ENCODE peak calls at places on chromosomes 11 and 22, in nine cellular contexts. B is testis; Y is fibroblast of lung; P is kidney epithelial cell; L is mammary epithelial cell; U is brain microvascular endothelial cell; H is endothelial cell of umbilical vein; K is CD8-positive, alpha-beta memory T cell; I is fibroblast of mammary gland. F is an unnamed sample.

GRCh38 chr11:77214557-77214956 is 86.5 kb downstream of the MYO7A start:
- DNase-seq in B (no peak), Y (no peak), P (no peak), L (no peak), U (no peak), H (no peak), K (no peak), I (no peak), F (no peak)

GRCh38 chr22:50531546-50532352 is 1.9 kb upstream of the TYMP start:
- DNase-seq in B (no peak), Y (peak), P (no peak), L (no peak), U (peak), H (peak), K (peak), I (peak), F (peak)

GRCh38 chr11:2178906-2179494 is 7.4 kb upstream of the TH start:
- DNase-seq in B (no peak), Y (peak), P (peak), L (peak), U (peak), H (no peak), K (no peak), I (peak), F (no peak)

GRCh38 chr11:76644591-76644990 is 26.0 kb downstream of the LRRC32 start:
- DNase-seq in B (no peak), Y (no peak), P (no peak), L (peak), U (no peak), H (no peak), K (no peak), I (no peak), F (no peak)

GRCh38 chr11:93519179-93519578 is 24.0 kb downstream of the SMCO4 start:
- DNase-seq in B (no peak), Y (no peak), P (no peak), L (no peak), U (no peak), H (no peak), K (no peak), I (no peak), F (no peak)

GRCh38 chr11:69440876-69441275 is 40.6 kb upstream of the LINC01488 start:
- DNase-seq in B (no peak), Y (no peak), P (no peak), L (no peak), U (no peak), H (no peak), K (no peak), I (no peak), F (no peak)

GRCh38 chr11:86623736-86624135 is 48.7 kb downstream of the ME3 start:
- DNase-seq in B (no peak), Y (no peak), P (no peak), L (no peak), U (no peak), H (no peak), K (no peak), I (no peak), F (no peak)

GRCh38 chr11:111097191-111097590 is 148.3 kb upstream of the POU2AF2 start:
- DNase-seq in B (peak), Y (peak), P (no peak), L (no peak), U (no peak), H (no peak), K (no peak), I (peak), F (peak)

GRCh38 chr11:62573006-62573591 is 592 bp downstream of the EEF1G start:
- DNase-seq in B (peak), Y (no peak), P (no peak), L (no peak), U (no peak), H (peak), K (no peak), I (no peak), F (peak)

GRCh38 chr11:129259950-129260349 is 67.8 kb upstream of the ARHGAP32 start:
- DNase-seq in B (no peak), Y (peak), P (no peak), L (no peak), U (no peak), H (no peak), K (no peak), I (no peak), F (no peak)

GRCh38 chr11:66887531-66887930 is 30.7 kb downstream of the LRFN4 start:
- DNase-seq in B (no peak), Y (no peak), P (no peak), L (no peak), U (no peak), H (no peak), K (no peak), I (no peak), F (no peak)

GRCh38 chr11:57778318-57779037 is 16.9 kb downstream of the CTNND1 start:
- DNase-seq in B (peak), Y (peak), P (peak), L (peak), U (peak), H (peak), K (no peak), I (peak), F (peak)

GRCh38 chr11:57779275-57779674 is 17.7 kb downstream of the CTNND1 start:
- DNase-seq in B (peak), Y (peak), P (peak), L (peak), U (peak), H (peak), K (no peak), I (no peak), F (no peak)

GRCh38 chr11:57785072-57785471 is 23.5 kb downstream of the CTNND1 start:
- DNase-seq in B (no peak), Y (no peak), P (no peak), L (no peak), U (no peak), H (no peak), K (no peak), I (no peak), F (no peak)

GRCh38 chr11:57777969-57778317 is 16.3 kb downstream of the CTNND1 start:
- DNase-seq in B (no peak), Y (no peak), P (no peak), L (peak), U (peak), H (peak), K (no peak), I (no peak), F (no peak)

DNA sequence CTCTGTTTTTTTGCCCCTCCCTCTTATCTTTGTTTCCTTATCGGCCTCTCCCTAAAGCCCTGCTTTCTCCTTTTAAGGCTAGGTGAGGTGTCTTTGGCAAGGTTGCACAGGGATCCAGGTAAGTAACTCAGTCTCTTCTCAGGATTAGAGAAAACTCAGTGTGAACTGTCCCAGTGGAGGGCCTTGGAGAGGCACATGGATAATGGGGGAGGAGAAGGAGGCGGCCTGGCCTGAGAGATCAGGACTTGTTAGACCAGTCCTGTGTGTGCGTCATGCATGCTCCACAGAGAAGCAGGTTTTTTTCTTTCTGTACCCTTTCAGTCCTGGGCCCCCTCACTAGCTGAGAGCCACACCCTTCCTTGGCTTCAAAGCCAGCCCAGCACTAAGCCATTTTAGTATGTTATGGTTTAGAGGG is 19.9 kb downstream of the CTNND1 start:
- DNase-seq in B (peak), Y (no peak), P (no peak), L (peak), U (no peak), H (no peak), K (no peak), I (peak), F (no peak)
- H3K4me3 ChIP-seq in B (no peak), Y (no peak), P (no peak), L (no peak), U (no peak), H (no peak), K (no peak), I (no peak), F (no peak)

GRCh38 chr22:27312567-27313507 is 488.7 kb downstream of the MN1 start:
- DNase-seq in B (no peak), Y (no peak), P (no peak), L (no peak), U (peak), H (no peak), K (no peak), I (no peak), F (no peak)
- H3K4me3 ChIP-seq in B (no peak), Y (no peak), P (no peak), L (no peak), U (no peak), H (no peak), K (no peak), I (no peak), F (no peak)

DNA sequence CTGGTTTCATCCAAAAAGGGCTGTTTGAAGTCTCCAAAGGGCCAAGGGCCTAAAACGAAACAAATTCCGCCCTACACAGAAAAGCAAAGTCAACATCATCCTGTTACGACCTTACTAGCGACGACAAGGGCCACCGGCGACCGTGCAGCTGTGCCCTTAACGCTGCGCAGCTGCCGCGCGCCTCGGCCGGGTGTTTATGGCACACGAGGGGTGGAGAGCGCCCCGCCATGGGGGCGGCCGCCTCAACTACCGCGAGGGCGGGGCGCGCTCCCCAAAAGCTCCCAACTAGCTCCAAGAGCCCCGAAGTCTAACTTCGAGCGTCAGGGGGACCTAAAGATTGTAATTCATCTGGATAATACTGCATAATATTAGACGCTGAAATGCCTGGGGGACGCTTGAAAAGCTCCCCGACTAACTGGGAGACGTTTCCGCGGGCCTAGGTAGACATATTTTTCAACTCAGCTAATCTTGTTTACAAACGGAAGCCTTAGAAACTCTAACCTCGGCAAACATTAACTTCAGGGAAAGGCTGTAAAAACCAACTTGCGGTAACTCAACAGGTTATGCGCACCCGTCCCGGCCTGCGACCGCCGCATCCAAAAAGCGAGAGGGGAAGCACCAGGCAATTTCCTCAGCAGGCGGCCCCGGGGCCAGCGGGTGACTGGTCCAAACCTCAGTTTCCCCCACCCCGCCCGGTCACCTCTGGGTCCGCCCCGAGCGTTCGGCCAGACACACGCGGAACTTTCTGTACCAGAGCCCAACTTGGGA is 688 bp downstream of the TMEM123 start:
- DNase-seq in B (peak), Y (peak), P (no peak), L (peak), U (peak), H (peak), K (peak), I (peak), F (peak)
- H3K4me3 ChIP-seq in B (peak), Y (peak), P (peak), L (peak), U (peak), H (peak), K (peak), I (peak), F (peak)

DNA sequence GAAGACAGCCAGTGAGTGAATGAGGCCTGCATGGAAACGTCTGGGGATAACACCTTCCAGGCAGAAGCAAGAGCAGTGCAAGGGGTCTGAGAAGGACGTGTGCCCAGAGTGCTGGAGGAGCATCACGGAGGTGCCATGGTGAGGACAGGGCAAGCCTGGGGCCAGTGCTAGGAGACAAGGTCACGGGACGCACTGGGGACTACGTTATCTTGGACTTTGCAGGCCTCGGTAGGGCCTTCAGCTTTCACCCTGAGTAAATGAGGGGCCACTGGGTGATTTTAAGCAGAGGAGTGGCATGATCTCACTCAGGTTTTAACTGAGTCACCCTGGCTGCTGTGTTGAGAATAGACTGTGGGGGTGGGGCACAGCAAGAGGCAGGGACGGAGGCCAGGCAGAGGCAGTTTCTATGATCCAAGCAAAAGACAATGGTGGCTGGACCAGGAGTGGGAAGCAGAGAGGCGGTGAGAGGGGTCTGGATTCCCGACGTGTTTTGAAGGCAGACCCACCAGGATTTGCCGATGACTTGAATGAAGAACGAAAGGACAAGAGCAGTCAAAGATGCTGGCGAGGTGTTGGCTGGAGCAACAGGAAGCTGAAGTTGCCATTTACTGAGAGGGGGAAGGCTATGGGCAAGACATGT is 102.7 kb upstream of the PARVA start:
- DNase-seq in B (no peak), Y (peak), P (no peak), L (no peak), U (peak), H (no peak), K (no peak), I (peak), F (peak)
- H3K4me3 ChIP-seq in B (no peak), Y (no peak), P (no peak), L (no peak), U (no peak), H (no peak), K (no peak), I (no peak), F (no peak)

DNA sequence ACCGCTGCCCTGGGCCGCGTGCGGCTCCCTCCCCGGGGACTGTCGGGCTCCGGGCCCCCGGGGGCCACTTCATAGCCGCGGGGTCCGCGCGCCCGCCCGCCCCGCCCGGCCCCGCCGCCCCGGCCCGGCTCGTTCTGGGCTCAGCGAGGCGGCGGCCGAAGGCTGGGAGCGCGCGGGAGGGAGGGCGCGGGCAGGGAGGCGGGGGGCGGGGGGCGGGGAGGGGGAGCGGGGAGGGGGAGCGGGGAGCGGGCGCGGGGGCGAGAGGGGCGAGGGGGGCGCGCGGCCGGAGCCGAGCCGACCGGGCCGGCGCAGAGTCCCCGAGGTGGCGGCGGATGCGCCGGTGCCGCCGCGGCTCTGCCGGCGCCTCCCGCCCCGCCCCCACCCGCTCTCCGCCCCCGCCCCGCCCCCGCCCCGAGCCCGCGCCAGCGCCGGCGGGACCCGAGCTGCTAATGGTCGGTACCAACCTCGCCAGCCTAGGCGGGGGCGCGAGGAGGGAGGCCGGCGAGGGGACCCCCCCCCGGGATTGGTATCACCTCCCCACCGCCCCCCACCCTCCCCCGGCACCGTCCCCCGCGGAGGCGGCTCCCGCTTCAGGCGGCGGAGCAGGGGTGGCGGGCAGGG is at the start of gene B3GAT1:
- DNase-seq in B (no peak), Y (no peak), P (no peak), L (no peak), U (no peak), H (no peak), K (no peak), I (no peak), F (no peak)
- H3K4me3 ChIP-seq in B (peak), Y (no peak), P (peak), L (peak), U (peak), H (no peak), K (peak), I (no peak), F (peak)

DNA sequence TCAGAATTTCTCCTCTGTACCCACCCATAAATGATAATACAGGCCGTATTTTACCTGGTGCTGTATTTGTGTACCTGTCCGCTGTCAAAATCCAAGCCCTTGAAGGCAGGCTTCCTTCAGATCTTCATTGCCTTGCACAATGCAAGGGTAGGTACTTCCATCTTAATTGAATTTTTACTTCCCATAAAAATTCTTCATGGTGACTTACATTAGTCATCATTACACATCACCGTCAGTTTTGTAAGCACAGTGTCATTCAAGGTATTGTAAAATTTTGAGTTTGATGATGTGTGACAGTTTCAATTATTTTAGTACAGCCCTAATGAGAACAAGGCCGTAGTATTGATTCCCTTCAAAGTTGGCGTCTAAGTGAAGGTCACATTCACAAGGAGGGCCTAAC is 770 bp upstream of the TSG101 start:
- DNase-seq in B (no peak), Y (peak), P (peak), L (peak), U (peak), H (peak), K (peak), I (peak), F (no peak)
- H3K4me3 ChIP-seq in B (peak), Y (peak), P (peak), L (peak), U (peak), H (peak), K (peak), I (peak), F (peak)

DNA sequence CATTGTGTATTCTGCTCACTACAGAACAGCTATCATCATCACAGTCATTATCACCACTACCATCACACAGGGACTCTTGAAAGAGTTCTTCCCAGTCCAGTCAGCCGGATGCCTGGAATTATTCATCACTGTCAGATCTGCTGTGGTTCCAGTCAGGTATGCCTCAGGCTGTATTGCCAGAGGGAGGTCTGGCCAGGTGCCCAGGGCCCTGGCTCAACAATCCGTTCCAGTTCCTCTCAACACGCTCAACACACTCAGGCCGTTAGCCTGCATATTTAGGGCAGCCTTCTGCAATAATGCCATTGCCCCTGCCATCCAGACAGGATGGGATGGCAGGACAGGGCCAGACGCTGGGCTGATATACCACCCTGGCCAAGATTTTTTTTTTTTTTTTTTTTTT is 28.6 kb upstream of the RASL10A start:
- DNase-seq in B (no peak), Y (peak), P (peak), L (peak), U (peak), H (no peak), K (no peak), I (peak), F (no peak)
- H3K4me3 ChIP-seq in B (no peak), Y (no peak), P (no peak), L (no peak), U (no peak), H (no peak), K (no peak), I (no peak), F (no peak)